ENCODE peak calls at places on chromosomes 4 and X, in nine cellular contexts. F is neuronal stem cell; B is NCI-H1092 treated with DMSO at 0.1 percent for 48 hours; M is MV-4-11; U is effector memory CD8-positive, alpha-beta T cell; J is anterior cingulate cortex; C is cardiac septum; D is chondrocyte; I is glutamatergic neuron. G is an unnamed sample.
A peak's percentile ranks its signal among the peaks of the same experiment; 100 is the strongest.

GRCh38 chrX:108468486-108468885 is 28.8 kb downstream of the COL4A5 start:
- DNase-seq in U (no peak), B (no peak), J (no peak), I (no peak), C (no peak), F (no peak), M (no peak), D (no peak), G (peak; percentile 13)

GRCh38 chrX:47174376-47174775 is 19.3 kb upstream of the UBA1 start:
- DNase-seq in B (no peak), J (no peak), I (no peak), F (no peak), C (peak; percentile 61), M (no peak), U (no peak), D (peak; percentile 54), G (no peak)

GRCh38 chr4:12421364-12421763 is 992.7 kb upstream of the HS3ST1 start:
- DNase-seq in F (no peak), C (no peak), D (no peak), M (no peak), J (no peak), B (no peak), I (no peak), U (no peak), G (no peak)

GRCh38 chrX:123108513-123109427 is 75.3 kb upstream of the GRIA3 start:
- DNase-seq in J (no peak), F (no peak), U (no peak), M (peak; percentile 53), B (no peak), C (no peak), I (no peak), D (no peak), G (no peak)

GRCh38 chr4:5524900-5525299 is 183.5 kb downstream of the EVC2 start:
- DNase-seq in M (no peak), J (no peak), I (peak; percentile 37), B (peak; percentile 54), F (no peak), C (no peak), D (no peak), U (no peak), G (peak; percentile 50)

GRCh38 chrX:151983186-151983585 is 8.7 kb upstream of the GABRE start:
- DNase-seq in I (no peak), C (no peak), B (no peak), J (no peak), F (no peak), U (no peak), M (no peak), D (no peak), G (no peak)

GRCh38 chr4:41207330-41207831 is 7.0 kb downstream of the APBB2 start:
- DNase-seq in C (no peak), U (no peak), D (no peak), I (no peak), B (no peak), F (no peak), M (peak; percentile 6), J (no peak), G (no peak)

GRCh38 chr4:88672987-88673386 is 24.6 kb downstream of the NAP1L5 start:
- DNase-seq in I (peak; percentile 48), B (peak; percentile 23), C (no peak), J (peak; percentile 24), U (peak; percentile 16), F (no peak), M (no peak), D (no peak), G (peak; percentile 20)

GRCh38 chrX:129576539-129576938 is 36.5 kb downstream of the OCRL start:
- DNase-seq in U (no peak), M (no peak), J (no peak), B (no peak), D (no peak), F (no peak), I (no peak), C (no peak), G (no peak)

GRCh38 chr4:8571702-8572685 is 8.2 kb upstream of the GPR78 start:
- DNase-seq in C (no peak), J (no peak), M (no peak), I (no peak), D (no peak), U (no peak), F (no peak), B (no peak), G (no peak)

GRCh38 chr4:20433101-20433705 is 181.5 kb downstream of the SLIT2 start:
- DNase-seq in M (no peak), J (no peak), C (no peak), B (no peak), U (no peak), D (no peak), I (no peak), F (peak; percentile 40), G (no peak)

GRCh38 chr4:154464654-154465053 is 26.9 kb downstream of the DCHS2 start:
- DNase-seq in U (no peak), F (no peak), C (no peak), I (no peak), J (no peak), B (no peak), M (no peak), D (no peak), G (no peak)

GRCh38 chrX:110407910-110408545 is 49.4 kb downstream of the RTL9 start:
- DNase-seq in C (no peak), F (peak; percentile 62), D (no peak), B (peak; percentile 65), M (peak; percentile 20), I (peak; percentile 18), J (peak; percentile 42), U (peak; percentile 58), G (no peak)

GRCh38 chr4:170399894-170400293 is 310.1 kb upstream of the AADAT start:
- DNase-seq in J (no peak), M (no peak), U (no peak), I (no peak), C (no peak), B (no peak), F (no peak), D (no peak), G (no peak)

GRCh38 chr4:102299708-102300107 is 45.6 kb downstream of the SLC39A8 start:
- DNase-seq in U (no peak), C (no peak), I (no peak), B (peak; percentile 15), J (peak; percentile 8), D (no peak), F (peak; percentile 38), M (peak; percentile 40), G (peak; percentile 24)

GRCh38 chrX:45295587-45295986 is 94.9 kb upstream of the DIPK2B start:
- DNase-seq in M (no peak), B (peak; percentile 3), C (no peak), I (no peak), D (no peak), J (no peak), F (no peak), U (no peak), G (peak; percentile 14)

GRCh38 chrX:101462892-101463291 is 22.4 kb upstream of the ARMCX4 start:
- DNase-seq in B (peak; percentile 51), D (no peak), M (no peak), J (no peak), U (no peak), I (no peak), C (no peak), F (no peak), G (no peak)

GRCh38 chr4:69875986-69876542 is 16.1 kb upstream of the SULT1E1 start:
- DNase-seq in B (no peak), C (no peak), D (no peak), F (no peak), M (no peak), U (no peak), J (no peak), I (no peak), G (no peak)

GRCh38 chr4:24763631-24764302 is 31.6 kb upstream of the SOD3 start:
- DNase-seq in J (peak; percentile 3), U (no peak), F (no peak), I (no peak), M (no peak), D (no peak), C (no peak), B (no peak), G (no peak)

GRCh38 chr4:161189286-161190134 is 974.3 kb downstream of the FSTL5 start:
- DNase-seq in U (no peak), I (no peak), C (no peak), B (no peak), D (no peak), M (no peak), J (no peak), F (no peak), G (no peak)

GRCh38 chrX:153818571-153819397 is 11.6 kb downstream of the PDZD4 start:
- DNase-seq in D (peak; percentile 83), U (peak; percentile 56), I (peak; percentile 75), F (peak; percentile 54), B (peak; percentile 66), J (no peak), M (peak; percentile 1), C (no peak), G (no peak)

GRCh38 chr4:188372856-188373255 is 233.6 kb downstream of the TRIML1 start:
- DNase-seq in F (no peak), M (no peak), C (no peak), I (no peak), D (no peak), U (no peak), B (peak; percentile 52), J (no peak), G (no peak)

GRCh38 chr4:99029018-99029735 is 33.7 kb downstream of the METAP1 start:
- DNase-seq in C (no peak), B (no peak), U (no peak), F (no peak), J (no peak), I (no peak), M (no peak), D (no peak), G (no peak)

GRCh38 chr4:28082686-28083390 is 1222.2 kb downstream of the STIM2 start:
- DNase-seq in U (no peak), I (no peak), J (no peak), M (no peak), C (no peak), B (no peak), F (no peak), D (no peak), G (no peak)

GRCh38 chrX:82676386-82676785 is 831.7 kb upstream of the POU3F4 start:
- DNase-seq in F (no peak), J (no peak), U (no peak), C (no peak), B (no peak), I (no peak), D (no peak), M (no peak), G (no peak)

GRCh38 chr4:182297659-182298058 is 54.5 kb downstream of the TENM3 start:
- DNase-seq in M (no peak), B (no peak), U (no peak), J (no peak), F (no peak), C (no peak), D (no peak), I (no peak), G (no peak)

GRCh38 chr4:48665555-48666186 is 114.4 kb downstream of the FRYL start:
- DNase-seq in U (no peak), F (no peak), I (no peak), C (no peak), D (no peak), B (no peak), M (no peak), J (no peak), G (no peak)

GRCh38 chrX:146396409-146396808 is 413.2 kb upstream of the CXorf51B start:
- DNase-seq in M (no peak), C (no peak), U (no peak), B (no peak), D (no peak), J (no peak), I (no peak), F (no peak), G (no peak)

GRCh38 chr4:78990938-78991810 is 51.9 kb upstream of the PAQR3 start:
- DNase-seq in M (no peak), B (no peak), J (no peak), U (no peak), F (no peak), C (no peak), D (no peak), I (no peak), G (no peak)

G was measured in foreskin melanocyte.